ENCODE peak calls at places on chromosomes 1 and 21, in eight cellular contexts. X is tibial nerve, F is A549, T is transverse colon, Y is ovary, E is sigmoid colon, L is K562, K is H1. Q is an unnamed sample.

GRCh38 chr1:153277852-153278251 is 18.4 kb downstream of the LORICRIN start:
- DNase-seq in X (no peak), F (peak), T (peak), Y (no peak), E (no peak), L (peak), K (no peak), Q (peak)

GRCh38 chr1:30919025-30919881 is 10.7 kb upstream of the SDC3 start:
- DNase-seq in X (no peak), F (no peak), T (no peak), Y (peak), E (no peak), L (peak), K (no peak), Q (no peak)

GRCh38 chr1:159187647-159188374 is 16.4 kb downstream of the CADM3 start:
- DNase-seq in X (no peak), F (no peak), T (no peak), Y (no peak), E (no peak), L (no peak), K (no peak), Q (no peak)

GRCh38 chr1:155591770-155592169 is 18.2 kb upstream of the MSTO1 start:
- DNase-seq in X (no peak), F (peak), T (no peak), Y (no peak), E (no peak), L (peak), K (no peak), Q (no peak)

GRCh38 chr21:31710586-31710985 is 21.3 kb downstream of the SCAF4 start:
- DNase-seq in X (no peak), F (no peak), T (no peak), Y (no peak), E (no peak), L (no peak), K (no peak), Q (no peak)

GRCh38 chr1:67431869-67432578 is 1.8 kb upstream of the SERBP1 start:
- DNase-seq in X (no peak), F (no peak), T (no peak), Y (no peak), E (no peak), L (peak), K (no peak), Q (no peak)

GRCh38 chr1:93346472-93346991 is 825 bp downstream of the DR1 start:
- DNase-seq in X (no peak), F (peak), T (peak), Y (no peak), E (no peak), L (peak), K (no peak), Q (no peak)

GRCh38 chr21:32083175-32083574 is 195.7 kb downstream of the MIS18A start:
- DNase-seq in X (no peak), F (no peak), T (no peak), Y (no peak), E (no peak), L (no peak), K (no peak), Q (no peak)

GRCh38 chr1:206556047-206556747 is 48.9 kb downstream of the RASSF5 start:
- DNase-seq in X (no peak), F (no peak), T (no peak), Y (no peak), E (no peak), L (no peak), K (no peak), Q (no peak)

GRCh38 chr1:92882817-92883216 is 51.0 kb downstream of the RPL5 start:
- DNase-seq in X (no peak), F (no peak), T (peak), Y (no peak), E (no peak), L (no peak), K (no peak), Q (no peak)

GRCh38 chr1:227447531-227447990 is 115.8 kb upstream of the ZNF678 start:
- DNase-seq in X (no peak), F (no peak), T (no peak), Y (peak), E (no peak), L (no peak), K (no peak), Q (no peak)

GRCh38 chr1:1011388-1011949 is 1.8 kb upstream of the ISG15 start:
- DNase-seq in X (no peak), F (no peak), T (no peak), Y (no peak), E (no peak), L (no peak), K (no peak), Q (no peak)

GRCh38 chr1:43359696-43360095 is 915 bp downstream of the CDC20 start:
- DNase-seq in X (no peak), F (no peak), T (no peak), Y (no peak), E (no peak), L (peak), K (no peak), Q (no peak)

GRCh38 chr21:37263827-37264226 is 3.3 kb downstream of the VPS26C start:
- DNase-seq in X (no peak), F (no peak), T (no peak), Y (no peak), E (no peak), L (peak), K (no peak), Q (no peak)

GRCh38 chr21:46424062-46424591 is 34.6 kb upstream of the DIP2A start:
- DNase-seq in X (no peak), F (no peak), T (no peak), Y (no peak), E (no peak), L (no peak), K (no peak), Q (no peak)

GRCh38 chr1:24896596-24897262 is 33.3 kb downstream of the RUNX3 start:
- DNase-seq in X (no peak), F (no peak), T (peak), Y (no peak), E (no peak), L (no peak), K (no peak), Q (peak)

GRCh38 chr1:15598436-15598835 is 13.6 kb upstream of the AGMAT start:
- DNase-seq in X (no peak), F (no peak), T (no peak), Y (no peak), E (no peak), L (no peak), K (no peak), Q (no peak)

GRCh38 chr1:235275836-235276235 is 52.1 kb downstream of the ARID4B start:
- DNase-seq in X (no peak), F (no peak), T (no peak), Y (no peak), E (no peak), L (no peak), K (no peak), Q (no peak)

GRCh38 chr1:31038360-31038759 is 27.2 kb downstream of the PUM1 start:
- DNase-seq in X (no peak), F (no peak), T (no peak), Y (no peak), E (no peak), L (no peak), K (no peak), Q (no peak)

GRCh38 chr21:14901482-14901958 is 163.3 kb downstream of the NRIP1 start:
- DNase-seq in X (no peak), F (no peak), T (no peak), Y (no peak), E (no peak), L (no peak), K (no peak), Q (no peak)
- TF ChIP-seq EP300 in X (no peak), F (no peak), T (no peak), Y (no peak), E (no peak), L (no peak), K (no peak), Q (no peak)

GRCh38 chr1:147541672-147542548 is 609 bp downstream of the BCL9 start:
- DNase-seq in X (peak), F (no peak), T (peak), Y (peak), E (peak), L (no peak), K (peak), Q (peak)
- TF ChIP-seq POLR2A in X (no peak), F (no peak), T (no peak), Y (peak), E (no peak), L (no peak), K (no peak), Q (no peak)

GRCh38 chr1:236734141-236734765 is 48.0 kb downstream of the ACTN2 start:
- DNase-seq in X (no peak), F (no peak), T (no peak), Y (no peak), E (no peak), L (no peak), K (no peak), Q (no peak)
- TF ChIP-seq EP300 in X (no peak), F (no peak), T (no peak), Y (no peak), E (no peak), L (no peak), K (no peak), Q (no peak)

GRCh38 chr1:197775282-197776262 is at the start of gene DENND1B:
- DNase-seq in X (peak), F (peak), T (peak), Y (peak), E (peak), L (peak), K (no peak), Q (peak)
- TF ChIP-seq POLR2A in X (no peak), F (peak), T (peak), Y (no peak), E (no peak), L (peak), K (no peak), Q (no peak)

GRCh38 chr1:175072131-175072941 is 4.7 kb downstream of the TNN start:
- DNase-seq in X (no peak), F (no peak), T (peak), Y (no peak), E (peak), L (no peak), K (no peak), Q (no peak)
- TF ChIP-seq EP300 in X (peak), F (no peak), T (no peak), Y (no peak), E (peak), L (no peak), K (no peak), Q (no peak)